ENCODE peak calls at places on chromosomes 3 and 15, in ten cellular contexts. G, M, N, A, P, K, D, C, V and Y are unnamed samples.

GRCh38 chr3:149581681-149582349 is 76.0 kb downstream of the WWTR1 start:
- DNase-seq in G (peak), M (no peak), N (peak), A (peak), P (no peak), K (peak), D (no peak), C (peak), V (no peak), Y (no peak)

GRCh38 chr3:20104167-20104661 is 64.0 kb downstream of the KAT2B start:
- DNase-seq in G (no peak), M (no peak), N (no peak), A (no peak), P (no peak), K (no peak), D (no peak), C (no peak), V (no peak), Y (no peak)

GRCh38 chr3:89179355-89179997 is 72.1 kb downstream of the EPHA3 start:
- DNase-seq in G (no peak), M (no peak), N (peak), A (peak), P (no peak), K (no peak), D (no peak), C (no peak), V (no peak), Y (no peak)

GRCh38 chr3:140726061-140726460 is 48.2 kb downstream of the TRIM42 start:
- DNase-seq in G (no peak), M (no peak), N (no peak), A (no peak), P (no peak), K (no peak), D (no peak), C (no peak), V (no peak), Y (no peak)

GRCh38 chr3:105806361-105806760 is 62.5 kb downstream of the CBLB start:
- DNase-seq in G (no peak), M (no peak), N (peak), A (no peak), P (no peak), K (no peak), D (no peak), C (no peak), V (no peak), Y (no peak)

GRCh38 chr3:104474011-104474410 is 892.7 kb upstream of the ALCAM start:
- DNase-seq in G (no peak), M (no peak), N (no peak), A (no peak), P (no peak), K (no peak), D (no peak), C (no peak), V (no peak), Y (no peak)

GRCh38 chr3:39260957-39261356 is 18.9 kb downstream of the CX3CR1 start:
- DNase-seq in G (peak), M (peak), N (peak), A (peak), P (peak), K (peak), D (peak), C (peak), V (peak), Y (no peak)

GRCh38 chr15:92989469-92989868 is 89.3 kb downstream of the CHD2 start:
- DNase-seq in G (no peak), M (no peak), N (no peak), A (no peak), P (no peak), K (no peak), D (no peak), C (no peak), V (no peak), Y (no peak)

GRCh38 chr15:99961011-99961441 is 227.8 kb upstream of the LYSMD4 start:
- DNase-seq in G (no peak), M (no peak), N (no peak), A (peak), P (peak), K (peak), D (no peak), C (no peak), V (no peak), Y (no peak)

GRCh38 chr3:194058189-194058571 is 77.8 kb upstream of the HES1 start:
- DNase-seq in G (peak), M (no peak), N (peak), A (no peak), P (peak), K (peak), D (peak), C (no peak), V (peak), Y (peak)

GRCh38 chr3:151203053-151203420 is at the start of gene GPR171:
- DNase-seq in G (no peak), M (no peak), N (no peak), A (no peak), P (no peak), K (no peak), D (no peak), C (no peak), V (no peak), Y (no peak)

GRCh38 chr3:14758893-14759292 is 59.9 kb upstream of the FGD5 start:
- DNase-seq in G (no peak), M (no peak), N (no peak), A (no peak), P (no peak), K (no peak), D (no peak), C (no peak), V (no peak), Y (no peak)

GRCh38 chr3:186823391-186823790 is 17.1 kb upstream of the RFC4 start:
- DNase-seq in G (no peak), M (no peak), N (no peak), A (no peak), P (no peak), K (no peak), D (no peak), C (no peak), V (no peak), Y (no peak)

GRCh38 chr3:195870442-195870841 is 37.9 kb downstream of the TNK2 start:
- DNase-seq in G (peak), M (no peak), N (peak), A (no peak), P (no peak), K (no peak), D (no peak), C (no peak), V (no peak), Y (no peak)

GRCh38 chr3:73848173-73848751 is 223.5 kb upstream of the PDZRN3 start:
- DNase-seq in G (no peak), M (no peak), N (peak), A (peak), P (no peak), K (no peak), D (no peak), C (no peak), V (no peak), Y (no peak)
- TF ChIP-seq CTCF in G (no peak), M (peak), N (peak), A (peak), P (peak), K (peak), D (peak), C (peak), V (peak), Y (peak)

GRCh38 chr3:50122071-50122470 is 33.1 kb upstream of the SEMA3F start:
- DNase-seq in G (no peak), M (no peak), N (no peak), A (no peak), P (peak), K (no peak), D (no peak), C (no peak), V (no peak), Y (no peak)
- TF ChIP-seq CTCF in G (no peak), M (no peak), N (no peak), A (peak), P (no peak), K (no peak), D (no peak), C (no peak), V (no peak), Y (no peak)

GRCh38 chr15:72472907-72473669 is 1.0 kb upstream of the ARIH1 start:
- DNase-seq in G (no peak), M (no peak), N (no peak), A (no peak), P (no peak), K (no peak), D (no peak), C (no peak), V (no peak), Y (no peak)
- TF ChIP-seq CTCF in G (no peak), M (peak), N (no peak), A (peak), P (no peak), K (no peak), D (no peak), C (no peak), V (no peak), Y (no peak)

GRCh38 chr15:79629687-79630086 is 197.6 kb downstream of the MINAR1 start:
- DNase-seq in G (no peak), M (no peak), N (no peak), A (no peak), P (no peak), K (no peak), D (no peak), C (no peak), V (no peak), Y (no peak)

GRCh38 chr15:79635897-79636596 is 203.9 kb downstream of the MINAR1 start:
- DNase-seq in G (no peak), M (no peak), N (no peak), A (peak), P (no peak), K (no peak), D (no peak), C (no peak), V (no peak), Y (no peak)

GRCh38 chr15:79635149-79635771 is 203.1 kb downstream of the MINAR1 start:
- DNase-seq in G (no peak), M (no peak), N (no peak), A (no peak), P (no peak), K (no peak), D (no peak), C (no peak), V (no peak), Y (no peak)

GRCh38 chr15:79632457-79632856 is 200.3 kb downstream of the MINAR1 start:
- DNase-seq in G (no peak), M (no peak), N (no peak), A (no peak), P (no peak), K (no peak), D (no peak), C (no peak), V (no peak), Y (no peak)
- TF ChIP-seq CTCF in G (no peak), M (no peak), N (no peak), A (no peak), P (no peak), K (no peak), D (no peak), C (no peak), V (no peak), Y (no peak)

GRCh38 chr3:182143903-182144302 is 432.2 kb downstream of the SOX2 start:
- DNase-seq in G (no peak), M (no peak), N (no peak), A (no peak), P (no peak), K (no peak), D (no peak), C (no peak), V (no peak), Y (no peak)

GRCh38 chr3:182136008-182136910 is 424.5 kb downstream of the SOX2 start:
- DNase-seq in G (no peak), M (no peak), N (no peak), A (no peak), P (no peak), K (no peak), D (no peak), C (no peak), V (no peak), Y (no peak)

GRCh38 chr3:182142928-182143327 is 431.2 kb downstream of the SOX2 start:
- DNase-seq in G (no peak), M (no peak), N (no peak), A (no peak), P (no peak), K (no peak), D (no peak), C (no peak), V (no peak), Y (no peak)

GRCh38 chr3:182138388-182138787 is 426.7 kb downstream of the SOX2 start:
- DNase-seq in G (no peak), M (no peak), N (no peak), A (no peak), P (no peak), K (no peak), D (no peak), C (no peak), V (no peak), Y (no peak)

DNA sequence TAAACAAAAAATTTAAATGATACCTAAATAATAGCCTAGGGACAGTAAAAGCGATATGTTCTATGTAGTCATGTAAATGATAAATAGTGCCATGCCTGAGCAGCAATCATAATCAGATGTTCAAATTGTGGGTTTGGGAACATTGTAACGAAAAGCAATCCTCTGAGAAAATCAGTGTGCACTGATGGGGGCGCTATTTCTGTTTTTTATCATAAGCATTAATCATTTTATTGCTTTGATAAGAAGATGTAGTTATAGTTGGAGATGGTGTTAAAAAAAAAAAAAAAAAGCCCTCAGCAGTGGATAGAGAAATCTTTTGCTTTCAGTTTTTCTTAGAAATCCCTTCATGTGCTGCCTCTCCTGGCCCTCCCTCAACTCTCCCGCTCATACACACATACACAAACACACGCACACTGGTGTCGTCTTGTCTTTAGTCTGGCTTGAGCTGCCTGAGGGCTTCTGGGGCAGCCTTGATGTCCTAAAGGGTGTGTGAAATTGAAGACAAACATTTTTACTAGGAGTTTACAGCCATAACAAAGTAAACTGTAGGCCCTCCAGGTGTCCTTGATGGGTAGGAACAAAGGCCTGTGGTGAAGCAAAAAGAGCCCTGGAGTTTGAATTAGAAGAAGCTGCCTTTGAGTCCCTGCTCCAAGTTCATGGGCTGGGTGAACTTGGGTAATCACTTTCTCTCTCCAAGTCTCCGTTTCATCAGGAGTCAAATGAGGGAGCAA is 428.1 kb downstream of the SOX2 start:
- DNase-seq in G (no peak), M (no peak), N (no peak), A (no peak), P (no peak), K (no peak), D (no peak), C (no peak), V (no peak), Y (no peak)
- TF ChIP-seq CTCF in G (peak), M (no peak), N (no peak), A (no peak), P (no peak), K (no peak), D (no peak), C (no peak), V (no peak), Y (peak)

DNA sequence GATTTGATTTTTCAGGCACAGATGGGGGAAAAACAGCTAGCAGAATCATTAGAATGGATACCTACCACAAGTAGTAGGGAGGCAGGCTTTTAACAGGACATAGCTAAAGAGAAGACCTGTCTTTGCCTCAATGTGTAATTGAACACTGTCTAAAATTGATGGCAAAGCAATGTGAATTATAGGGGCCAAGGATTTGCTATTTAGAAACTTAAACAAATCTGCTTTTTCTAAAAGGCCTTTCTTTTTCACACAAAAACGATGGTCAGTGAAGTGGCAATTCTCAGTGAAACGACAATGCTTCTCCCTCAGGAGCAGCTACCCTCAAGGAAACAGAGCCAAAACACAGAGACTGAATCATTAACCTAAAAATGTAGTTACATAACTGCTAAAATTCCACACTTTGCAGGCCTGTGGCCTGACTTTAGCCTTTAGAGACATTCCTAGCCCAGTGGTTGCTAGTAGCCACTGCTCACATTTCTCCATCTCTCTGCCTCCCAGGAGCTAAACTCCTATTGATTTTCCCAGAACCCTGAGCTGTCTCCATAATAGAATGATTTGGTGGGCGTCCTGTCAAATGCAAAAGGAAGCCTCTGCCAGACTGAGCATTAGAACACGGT is 630.2 kb upstream of the KCNMB2 start:
- DNase-seq in G (peak), M (peak), N (peak), A (peak), P (no peak), K (no peak), D (no peak), C (no peak), V (no peak), Y (no peak)
- TF ChIP-seq CTCF in G (no peak), M (no peak), N (no peak), A (peak), P (no peak), K (no peak), D (peak), C (no peak), V (no peak), Y (no peak)